ENCODE peak calls at places on chromosomes 6 and 20, in four cellular contexts. J is fibroblast of lung, C is neural progenitor cell, V is PC-3. Y is an unnamed sample. For H3K4me1, the result is how much of the 10 kb centered on the place peaks cover.

GRCh38 chr6:116074732-116075387 is 14.2 kb upstream of the FRK start:
- DNase-seq in V (peak), C (no peak), J (no peak), Y (no peak)

GRCh38 chr6:90183587-90184333 is 112.9 kb downstream of the BACH2 start:
- DNase-seq in J (peak), V (no peak), C (no peak), Y (no peak)

GRCh38 chr20:11159728-11160127 is 485.9 kb upstream of the JAG1 start:
- DNase-seq in C (no peak), V (no peak), J (peak), Y (peak)

GRCh38 chr6:14559754-14560527 is 442.4 kb downstream of the CD83 start:
- DNase-seq in C (no peak), V (peak), J (no peak), Y (no peak)

GRCh38 chr20:14951105-14951504 is 613.7 kb upstream of the FLRT3 start:
- DNase-seq in J (peak), V (peak), C (no peak), Y (no peak)

GRCh38 chr20:51360451-51361230 is 181.9 kb downstream of the NFATC2 start:
- DNase-seq in C (no peak), J (peak), V (peak), Y (peak)

GRCh38 chr20:20083796-20084195 is 31.5 kb downstream of the CFAP61 start:
- DNase-seq in J (peak), V (peak), C (peak), Y (peak)

GRCh38 chr6:167956983-167957492 is 40.4 kb upstream of the KIF25 start:
- DNase-seq in C (no peak), V (peak), J (peak), Y (no peak)

GRCh38 chr20:50460608-50461268 is 49.4 kb upstream of the PTPN1 start:
- DNase-seq in V (peak), C (peak), J (peak), Y (peak)

GRCh38 chr6:53579338-53579737 is 34.4 kb upstream of the GCLC start:
- DNase-seq in J (no peak), C (no peak), V (no peak), Y (no peak)

GRCh38 chr6:97240222-97240621 is 42.8 kb downstream of the MMS22L start:
- DNase-seq in J (peak), V (peak), C (no peak), Y (peak)

GRCh38 chr6:108635505-108636226 is 74.9 kb downstream of the FOXO3 start:
- DNase-seq in J (peak), C (peak), V (no peak), Y (no peak)

GRCh38 chr6:39493174-39493573 is 170.7 kb upstream of the KCNK16 start:
- DNase-seq in V (peak), J (peak), C (no peak), Y (peak)

GRCh38 chr6:94494500-94494899 is 1075.1 kb upstream of the EPHA7 start:
- DNase-seq in J (no peak), V (no peak), C (no peak), Y (no peak)

GRCh38 chr20:51639206-51639832 is 96.8 kb upstream of the NFATC2 start:
- DNase-seq in J (peak), V (peak), C (peak), Y (peak)

GRCh38 chr6:7725849-7726415 is at the start of gene BMP6:
- DNase-seq in V (peak), C (peak), J (peak), Y (peak)

GRCh38 chr6:130000526-130001228 is 17.7 kb upstream of the L3MBTL3 start:
- DNase-seq in J (no peak), V (no peak), C (no peak), Y (no peak)

GRCh38 chr6:155486795-155487294 is 31.2 kb upstream of the NOX3 start:
- DNase-seq in J (no peak), V (no peak), C (no peak), Y (no peak)

GRCh38 chr6:105882833-105883232 is 203.3 kb upstream of the PRDM1 start:
- DNase-seq in V (no peak), J (peak), C (no peak), Y (peak)

GRCh38 chr6:105886812-105887513 is 199.2 kb upstream of the PRDM1 start:
- DNase-seq in J (peak), V (no peak), C (no peak), Y (no peak)

GRCh38 chr6:105883966-105884365 is 202.2 kb upstream of the PRDM1 start:
- DNase-seq in V (no peak), J (no peak), C (no peak), Y (no peak)

GRCh38 chr6:105884426-105884825 is 201.7 kb upstream of the PRDM1 start:
- DNase-seq in J (no peak), C (no peak), V (no peak), Y (no peak)

DNA sequence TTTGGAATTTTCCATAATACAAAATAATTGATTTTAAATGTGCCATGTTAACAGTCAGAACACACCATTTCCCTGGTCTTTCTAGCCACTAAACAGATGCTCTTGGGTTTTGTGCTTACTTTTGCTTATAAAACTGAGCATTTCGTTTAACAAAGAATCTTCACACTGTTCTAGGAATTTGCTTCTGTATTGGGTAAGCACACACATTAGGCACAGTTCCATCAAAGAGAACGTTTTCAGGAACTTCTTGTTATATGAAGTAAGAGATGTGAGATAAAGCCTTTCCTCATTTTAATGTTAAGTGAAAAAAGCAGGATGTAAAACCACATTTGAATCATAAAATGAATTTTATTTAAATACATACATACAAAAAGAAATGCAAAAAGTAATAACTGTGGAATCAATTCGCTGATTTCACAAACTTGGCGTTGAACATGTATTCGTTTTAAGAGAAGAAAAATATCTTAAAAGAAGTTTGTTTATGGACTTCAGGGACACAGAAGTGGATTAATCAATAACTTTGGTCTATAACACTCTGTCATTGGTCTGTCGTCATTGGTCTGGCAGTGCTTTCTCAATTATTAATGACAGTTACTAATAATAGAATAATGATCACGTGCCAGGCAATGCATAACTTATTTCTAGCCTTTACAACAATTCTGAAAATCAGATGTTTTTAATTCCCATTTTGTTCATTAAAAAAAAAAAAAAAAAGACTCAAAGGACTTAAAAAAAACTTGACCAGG is 199.9 kb upstream of the PRDM1 start:
- DNase-seq in V (no peak), C (no peak), J (no peak), Y (no peak)
- H3K9ac ChIP-seq in V (no peak), C (no peak), J (no peak), Y (no peak)

GRCh38 chr6:36928547-36928918 is 26.0 kb upstream of the PI16 start:
- DNase-seq in J (no peak), C (no peak), V (no peak), Y (no peak)
- H3K4me1 ChIP-seq in J (under half), C (under half), V (under half), Y (half or more)

GRCh38 chr6:24357336-24358218 is at the start of gene DCDC2:
- DNase-seq in C (peak), J (peak), V (no peak), Y (no peak)
- H3K4me3 ChIP-seq in C (no peak), J (no peak), V (no peak), Y (peak)

GRCh38 chr20:57747889-57748456 is 38.2 kb upstream of the PMEPA1 start:
- DNase-seq in V (no peak), C (peak), J (peak), Y (no peak)

GRCh38 chr20:57749131-57749690 is 39.4 kb upstream of the PMEPA1 start:
- DNase-seq in J (no peak), V (no peak), C (no peak), Y (no peak)

GRCh38 chr20:57749861-57750260 is 40.0 kb upstream of the PMEPA1 start:
- DNase-seq in V (no peak), C (no peak), J (no peak), Y (no peak)

GRCh38 chr20:57746832-57747404 is 37.1 kb upstream of the PMEPA1 start:
- DNase-seq in C (no peak), J (no peak), V (no peak), Y (no peak)

DNA sequence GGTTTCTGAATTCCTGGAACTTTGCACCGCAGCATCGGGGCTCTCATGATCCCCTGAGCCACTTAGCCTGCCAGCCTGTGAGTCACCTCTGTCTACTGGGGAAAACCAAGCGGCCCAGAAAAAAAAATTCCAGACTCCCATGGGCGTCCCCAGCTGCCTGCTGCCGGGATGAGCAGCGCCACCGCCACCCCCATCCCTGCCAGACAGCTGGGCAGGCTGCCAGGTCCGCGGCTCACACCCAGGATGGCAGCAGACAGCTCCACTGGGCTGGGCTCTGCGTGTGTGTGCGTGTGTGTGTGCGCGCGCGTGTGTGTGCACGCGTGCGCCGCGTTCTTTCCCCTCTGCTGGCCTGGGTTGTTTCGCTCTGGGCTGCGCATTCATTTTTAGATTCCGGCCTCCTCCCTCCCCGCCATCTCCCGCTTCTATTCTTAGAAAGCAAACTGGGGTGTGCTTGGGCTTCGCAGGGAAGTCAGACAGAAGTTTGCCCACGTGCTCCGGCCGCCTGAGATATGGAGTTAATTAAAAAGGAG is 38.9 kb upstream of the PMEPA1 start:
- DNase-seq in C (peak), V (peak), J (peak), Y (peak)
- H3K9ac ChIP-seq in C (no peak), V (peak), J (no peak), Y (no peak)

GRCh38 chr6:33698494-33698893 is 13.0 kb downstream of the UQCC2 start:
- DNase-seq in C (no peak), J (no peak), V (no peak), Y (no peak)

GRCh38 chr6:33697845-33698244 is 13.7 kb downstream of the UQCC2 start:
- DNase-seq in V (no peak), C (no peak), J (no peak), Y (no peak)

GRCh38 chr6:33700391-33701050 is 11.0 kb downstream of the UQCC2 start:
- DNase-seq in V (peak), J (peak), C (peak), Y (peak)

GRCh38 chr6:33699739-33700138 is 11.8 kb downstream of the UQCC2 start:
- DNase-seq in C (no peak), J (no peak), V (no peak), Y (no peak)

GRCh38 chr6:33699131-33699530 is 12.4 kb downstream of the UQCC2 start:
- DNase-seq in C (no peak), V (no peak), J (no peak), Y (no peak)
- H3K4me1 ChIP-seq in C (under half), V (under half), J (under half), Y (under half)